ENCODE peak calls at places on chromosomes 1 and 21, in nine cellular contexts. I, C, M, D, Q, N, K, G and T are unnamed samples.

GRCh38 chr1:91751281-91751680 is 134.7 kb downstream of the TGFBR3 start:
- DNase-seq in I (peak; percentile 29), C (no peak), M (no peak), D (no peak), Q (no peak), N (no peak), K (no peak), G (peak; percentile 53), T (no peak)

GRCh38 chr1:224182866-224183590 is at the start of gene DEGS1:
- DNase-seq in I (peak; percentile 86), C (peak; percentile 77), M (peak; percentile 48), D (peak; percentile 63), Q (peak; percentile 79), N (peak; percentile 87), K (peak; percentile 85), G (peak; percentile 73), T (peak; percentile 96)

GRCh38 chr1:186876436-186876835 is 47.7 kb downstream of the PLA2G4A start:
- DNase-seq in I (no peak), C (no peak), M (no peak), D (no peak), Q (no peak), N (no peak), K (no peak), G (no peak), T (no peak)

GRCh38 chr1:221793439-221794078 is 51.7 kb upstream of the DUSP10 start:
- DNase-seq in I (no peak), C (peak; percentile 34), M (no peak), D (no peak), Q (no peak), N (no peak), K (no peak), G (no peak), T (no peak)

GRCh38 chr1:85581802-85582686 is 1.5 kb downstream of the CCN1 start:
- DNase-seq in I (peak; percentile 75), C (no peak), M (no peak), D (no peak), Q (no peak), N (peak; percentile 78), K (peak; percentile 20), G (peak; percentile 82), T (no peak)

GRCh38 chr1:230120949-230121381 is 53.9 kb downstream of the GALNT2 start:
- DNase-seq in I (peak; percentile 21), C (no peak), M (no peak), D (no peak), Q (peak; percentile 38), N (peak; percentile 38), K (peak; percentile 72), G (peak; percentile 46), T (peak; percentile 92)

GRCh38 chr1:245874942-245875580 is 632.0 kb downstream of the SMYD3 start:
- DNase-seq in I (peak; percentile 99), C (no peak), M (peak; percentile 62), D (no peak), Q (no peak), N (peak; percentile 21), K (peak; percentile 66), G (peak; percentile 99), T (peak; percentile 97)

GRCh38 chr1:119713538-119714456 is 2.1 kb downstream of the PHGDH start:
- DNase-seq in I (peak; percentile 52), C (no peak), M (no peak), D (no peak), Q (no peak), N (no peak), K (no peak), G (peak; percentile 8), T (peak; percentile 83)

GRCh38 chr21:16248705-16249104 is 518.9 kb downstream of the USP25 start:
- DNase-seq in I (no peak), C (no peak), M (no peak), D (no peak), Q (no peak), N (no peak), K (no peak), G (no peak), T (no peak)